ENCODE peak calls at places on chromosome 14, in ten cellular contexts. A is KG1; G is CD8-positive, alpha-beta memory T cell; C is activated T-cell treated with anti-CD3 and anti-CD28 coated beads for 1 hour; V is globus pallidus; J is dorsolateral prefrontal cortex; Y is NCI-H2171; D is heart left ventricle; Q is CD4-positive, alpha-beta T cell; X is NCI-H748 treated with DMSO at 0.1 percent for 48 hours. H is an unnamed sample.

GRCh38 chr14:99757331-99758070 is 35.7 kb upstream of the EML1 start:
- DNase-seq in V (no peak), Y (no peak), Q (no peak), G (no peak), X (no peak), D (no peak), A (no peak), J (peak), C (no peak), H (no peak)

GRCh38 chr14:22977684-22978486 is 4.5 kb downstream of the AJUBA start:
- DNase-seq in D (peak), Y (no peak), C (no peak), Q (no peak), X (no peak), G (no peak), A (no peak), V (no peak), J (no peak), H (no peak)

GRCh38 chr14:75427482-75428229 is at the start of gene JDP2:
- DNase-seq in X (peak), D (peak), A (peak), Q (peak), J (peak), Y (peak), C (peak), G (peak), V (peak), H (peak)

GRCh38 chr14:60656755-60657608 is 7.7 kb upstream of the SIX1 start:
- DNase-seq in A (no peak), Q (no peak), J (no peak), Y (no peak), D (no peak), X (peak), C (no peak), G (no peak), V (no peak), H (peak)

GRCh38 chr14:66944872-66945271 is 244.4 kb upstream of the GARIN2 start:
- DNase-seq in G (no peak), C (no peak), X (no peak), Q (no peak), A (no peak), D (no peak), V (no peak), J (no peak), Y (peak), H (no peak)

GRCh38 chr14:96944297-96944696 is 147.1 kb downstream of the VRK1 start:
- DNase-seq in G (no peak), V (no peak), Y (no peak), J (no peak), Q (no peak), X (no peak), D (no peak), C (no peak), A (no peak), H (no peak)

GRCh38 chr14:39491134-39491541 is 58.9 kb upstream of the FBXO33 start:
- DNase-seq in V (peak), X (peak), Q (no peak), J (no peak), C (no peak), A (no peak), D (no peak), Y (peak), G (no peak), H (peak)

GRCh38 chr14:85534914-85535313 is 5.0 kb downstream of the FLRT2 start:
- DNase-seq in J (no peak), C (no peak), Y (no peak), A (no peak), X (no peak), G (no peak), D (no peak), V (no peak), Q (no peak), H (no peak)

GRCh38 chr14:99563749-99564129 is 40.3 kb downstream of the CCDC85C start:
- DNase-seq in C (no peak), X (no peak), D (no peak), J (no peak), Q (no peak), V (no peak), G (no peak), A (no peak), Y (no peak), H (no peak)

GRCh38 chr14:102975662-102976061 is 53.2 kb downstream of the AMN start:
- DNase-seq in V (no peak), A (no peak), G (no peak), C (no peak), J (no peak), Y (no peak), X (no peak), Q (no peak), D (no peak), H (no peak)

GRCh38 chr14:67644428-67644827 is 24.7 kb downstream of the ARG2 start:
- DNase-seq in J (no peak), X (no peak), Y (no peak), C (no peak), Q (no peak), G (no peak), V (no peak), A (no peak), D (no peak), H (no peak)

GRCh38 chr14:20624495-20625070 is 16.9 kb downstream of the OR6S1 start:
- DNase-seq in Q (peak), V (no peak), D (peak), Y (no peak), G (peak), J (no peak), X (no peak), A (no peak), C (peak), H (peak)

GRCh38 chr14:93081875-93082570 is 33.7 kb downstream of the ITPK1 start:
- DNase-seq in X (no peak), Y (no peak), G (no peak), V (no peak), D (no peak), J (no peak), A (no peak), Q (no peak), C (no peak), H (no peak)

GRCh38 chr14:102758087-102758486 is 19.2 kb upstream of the TRAF3 start:
- DNase-seq in C (no peak), X (no peak), V (no peak), Y (no peak), A (no peak), G (no peak), D (no peak), J (no peak), Q (no peak), H (no peak)

GRCh38 chr14:94458558-94459200 is 6.1 kb upstream of the SERPINA11 start:
- DNase-seq in C (no peak), J (no peak), Y (no peak), X (no peak), A (no peak), G (no peak), V (no peak), D (no peak), Q (no peak), H (no peak)

GRCh38 chr14:57486767-57487379 is 6.8 kb downstream of the CCDC198 start:
- DNase-seq in X (peak), A (no peak), D (no peak), V (peak), C (no peak), G (no peak), Y (peak), J (no peak), Q (no peak), H (no peak)

GRCh38 chr14:99829450-99829849 is 36.2 kb downstream of the EML1 start:
- DNase-seq in V (no peak), D (no peak), A (no peak), X (no peak), Y (no peak), J (no peak), G (no peak), C (no peak), Q (no peak), H (no peak)

GRCh38 chr14:60106341-60106740 is 14.6 kb downstream of the PCNX4 start:
- DNase-seq in Q (no peak), Y (no peak), G (no peak), C (no peak), X (no peak), V (peak), D (no peak), J (peak), A (no peak), H (no peak)

GRCh38 chr14:39368261-39368959 is 63.8 kb downstream of the FBXO33 start:
- DNase-seq in C (no peak), J (peak), Q (no peak), V (peak), Y (peak), D (peak), A (no peak), X (peak), G (no peak), H (no peak)

GRCh38 chr14:92631098-92631497 is 117.3 kb downstream of the LGMN start:
- DNase-seq in J (no peak), D (no peak), Q (no peak), A (no peak), X (no peak), C (no peak), V (no peak), G (no peak), Y (no peak), H (no peak)

GRCh38 chr14:100504372-100505078 is 82.7 kb downstream of the BEGAIN start:
- DNase-seq in A (no peak), J (no peak), C (no peak), D (no peak), Q (no peak), Y (no peak), X (no peak), V (no peak), G (no peak), H (no peak)

GRCh38 chr14:24066490-24067132 is 4.8 kb upstream of the CPNE6 start:
- DNase-seq in J (no peak), Y (no peak), X (no peak), D (no peak), A (no peak), V (no peak), G (no peak), Q (no peak), C (no peak), H (no peak)

GRCh38 chr14:21408152-21408551 is 24.3 kb upstream of the SUPT16H start:
- DNase-seq in G (no peak), C (no peak), Y (no peak), J (no peak), D (no peak), A (no peak), Q (no peak), V (no peak), X (no peak), H (no peak)

GRCh38 chr14:51491036-51491545 is 160.6 kb upstream of the FRMD6 start:
- DNase-seq in C (no peak), J (no peak), Q (no peak), Y (no peak), G (no peak), A (no peak), D (no peak), X (no peak), V (no peak), H (no peak)

GRCh38 chr14:102973706-102974280 is 51.3 kb downstream of the AMN start:
- DNase-seq in G (no peak), X (no peak), V (no peak), A (peak), D (no peak), Q (no peak), Y (no peak), J (peak), C (no peak), H (no peak)

GRCh38 chr14:58690801-58691516 is 53.2 kb downstream of the DACT1 start:
- DNase-seq in D (no peak), V (no peak), Y (no peak), X (peak), C (no peak), Q (no peak), A (no peak), G (no peak), J (no peak), H (no peak)

GRCh38 chr14:59186316-59186715 is 2.2 kb upstream of the DAAM1 start:
- DNase-seq in D (no peak), G (no peak), Y (no peak), A (no peak), V (no peak), X (no peak), Q (no peak), J (no peak), C (no peak), H (no peak)

GRCh38 chr14:58476320-58476719 is 48.8 kb downstream of the KIAA0586 start:
- DNase-seq in G (no peak), X (no peak), D (no peak), V (no peak), Y (no peak), Q (no peak), C (no peak), A (no peak), J (no peak), H (no peak)

GRCh38 chr14:92615451-92615850 is 101.9 kb downstream of the RIN3 start:
- DNase-seq in C (peak), G (peak), D (no peak), J (no peak), Q (peak), X (no peak), V (no peak), Y (no peak), A (no peak), H (peak)

GRCh38 chr14:95363468-95363954 is 43.8 kb upstream of the CLMN start:
- DNase-seq in D (no peak), A (no peak), Q (no peak), G (no peak), X (no peak), Y (no peak), C (no peak), J (no peak), V (no peak), H (no peak)

GRCh38 chr14:59159169-59159568 is 29.3 kb upstream of the DAAM1 start:
- DNase-seq in A (no peak), V (no peak), Q (no peak), Y (peak), X (no peak), J (no peak), G (no peak), C (no peak), D (no peak), H (no peak)

GRCh38 chr14:44962573-44963528 is 861 bp downstream of the TOGARAM1 start:
- DNase-seq in D (peak), X (peak), Y (no peak), G (no peak), Q (peak), A (no peak), C (peak), V (peak), J (peak), H (no peak)

GRCh38 chr14:37888234-37888633 is 292.8 kb downstream of the TTC6 start:
- DNase-seq in V (no peak), X (no peak), G (no peak), J (no peak), Q (no peak), A (no peak), C (no peak), D (no peak), Y (no peak), H (no peak)

GRCh38 chr14:77031680-77032482 is 3.4 kb upstream of the IRF2BPL start:
- DNase-seq in Q (no peak), G (no peak), V (no peak), C (no peak), Y (no peak), A (no peak), X (no peak), J (no peak), D (peak), H (no peak)

GRCh38 chr14:50647282-50647681 is 20.8 kb downstream of the SAV1 start:
- DNase-seq in X (no peak), D (no peak), A (no peak), Q (no peak), V (no peak), C (no peak), G (no peak), Y (no peak), J (no peak), H (peak)

GRCh38 chr14:75648066-75648838 is 12.4 kb downstream of the ERG28 start:
- DNase-seq in Q (no peak), A (no peak), D (peak), V (no peak), C (no peak), G (no peak), J (peak), Y (no peak), X (no peak), H (no peak)

GRCh38 chr14:29925106-29925722 is 2.4 kb downstream of the PRKD1 start:
- DNase-seq in Y (no peak), A (no peak), G (no peak), Q (no peak), V (no peak), J (no peak), D (no peak), X (no peak), C (no peak), H (no peak)

GRCh38 chr14:102935756-102936155 is 13.3 kb downstream of the AMN start:
- DNase-seq in Y (no peak), J (no peak), D (no peak), A (no peak), C (no peak), X (no peak), G (no peak), V (no peak), Q (no peak), H (no peak)